ENCODE peak calls at places on chromosomes 12 and 14, in six cellular contexts. L is stimulated activated CD4-positive, alpha-beta T cell treated with anti-CD3 and anti-CD28 coated beads, Interleukin-1b, Interleukin-23, amount 100 ng/mL, for 24 hours; M is frontal cortex; R is T-helper 1 cell; W is glomerular endothelial cell; K is MV-4-11. J is an unnamed sample.

GRCh38 chr12:50246873-50247612 is 36.3 kb downstream of the LIMA1 start:
- DNase-seq in L (peak; percentile 39), M (no peak), R (peak; percentile 71), W (no peak), K (peak; percentile 66), J (peak; percentile 31)

GRCh38 chr12:109883429-109883828 is 3.1 kb upstream of the GLTP start:
- DNase-seq in L (no peak), M (no peak), R (no peak), W (no peak), K (no peak), J (no peak)

GRCh38 chr12:29316772-29317171 is 64.2 kb downstream of the ERGIC2 start:
- DNase-seq in L (no peak), M (no peak), R (no peak), W (no peak), K (no peak), J (no peak)

GRCh38 chr12:98587084-98587483 is 6.4 kb upstream of the SLC25A3 start:
- DNase-seq in L (no peak), M (no peak), R (no peak), W (no peak), K (no peak), J (no peak)

GRCh38 chr14:71322660-71323250 is 415.5 kb downstream of the PCNX1 start:
- DNase-seq in L (no peak), M (peak; percentile 29), R (peak; percentile 70), W (no peak), K (peak; percentile 37), J (no peak)

GRCh38 chr12:84596276-84596675 is 316.3 kb downstream of the SLC6A15 start:
- DNase-seq in L (no peak), M (no peak), R (no peak), W (no peak), K (no peak), J (no peak)

GRCh38 chr14:66281036-66281776 is 205.0 kb upstream of the CCDC196 start:
- DNase-seq in L (no peak), M (no peak), R (no peak), W (no peak), K (no peak), J (no peak)

GRCh38 chr12:18643673-18644072 is 94.1 kb downstream of the PLCZ1 start:
- DNase-seq in L (no peak), M (no peak), R (no peak), W (no peak), K (no peak), J (no peak)

GRCh38 chr12:9866786-9867379 is 2.3 kb downstream of the CLEC2B start:
- DNase-seq in L (no peak), M (no peak), R (no peak), W (no peak), K (no peak), J (no peak)

GRCh38 chr14:96079066-96079465 is 39.9 kb downstream of the C14orf132 start:
- DNase-seq in L (no peak), M (no peak), R (no peak), W (no peak), K (no peak), J (no peak)

GRCh38 chr12:8449293-8449944 is 6.3 kb upstream of the CLEC6A start:
- DNase-seq in L (no peak), M (no peak), R (peak; percentile 3), W (no peak), K (no peak), J (no peak)

GRCh38 chr14:77660754-77661153 is 44.3 kb upstream of the SPTLC2 start:
- DNase-seq in L (no peak), M (peak; percentile 48), R (no peak), W (no peak), K (no peak), J (no peak)

GRCh38 chr14:101150010-101150409 is 246.5 kb upstream of the RTL1 start:
- DNase-seq in L (no peak), M (no peak), R (no peak), W (no peak), K (no peak), J (no peak)

GRCh38 chr12:78315018-78315417 is 484.3 kb downstream of the NAV3 start:
- DNase-seq in L (no peak), M (no peak), R (no peak), W (no peak), K (no peak), J (no peak)

GRCh38 chr12:54725233-54725843 is 77.2 kb upstream of the DCD start:
- DNase-seq in L (no peak), M (no peak), R (no peak), W (peak; percentile 12), K (peak; percentile 46), J (no peak)

GRCh38 chr14:28375295-28375694 is 391.3 kb upstream of the FOXG1 start:
- DNase-seq in L (no peak), M (no peak), R (no peak), W (no peak), K (no peak), J (no peak)

GRCh38 chr12:103779410-103780092 is 61.5 kb downstream of the NT5DC3 start:
- DNase-seq in L (no peak), M (no peak), R (no peak), W (no peak), K (no peak), J (no peak)

GRCh38 chr14:88477513-88478250 is 77.1 kb downstream of the PTPN21 start:
- DNase-seq in L (no peak), M (no peak), R (no peak), W (no peak), K (no peak), J (no peak)

GRCh38 chr14:104810316-104810715 is 9.4 kb downstream of the ZBTB42 start:
- DNase-seq in L (no peak), M (no peak), R (no peak), W (no peak), K (no peak), J (no peak)

GRCh38 chr12:106120578-106121105 is 18.1 kb downstream of the NUAK1 start:
- DNase-seq in L (no peak), M (no peak), R (no peak), W (no peak), K (no peak), J (no peak)

GRCh38 chr12:4172999-4173398 is 100.6 kb upstream of the CCND2 start:
- DNase-seq in L (no peak), M (no peak), R (no peak), W (no peak), K (no peak), J (no peak)

GRCh38 chr14:42222924-42223471 is 616.3 kb downstream of the LRFN5 start:
- DNase-seq in L (no peak), M (peak; percentile 1), R (no peak), W (no peak), K (no peak), J (no peak)

GRCh38 chr14:76917759-76918175 is 91.6 kb downstream of the LRRC74A start:
- DNase-seq in L (no peak), M (no peak), R (no peak), W (no peak), K (no peak), J (no peak)

GRCh38 chr12:105342464-105342863 is 12.0 kb downstream of the C12orf75 start:
- DNase-seq in L (no peak), M (no peak), R (no peak), W (no peak), K (no peak), J (no peak)

GRCh38 chr12:53254816-53255545 is 13.1 kb upstream of the ESPL1 start:
- DNase-seq in L (no peak), M (no peak), R (no peak), W (no peak), K (no peak), J (no peak)

GRCh38 chr14:89503458-89503996 is 86.5 kb upstream of the FOXN3 start:
- DNase-seq in L (no peak), M (peak; percentile 46), R (no peak), W (no peak), K (peak; percentile 25), J (no peak)

GRCh38 chr12:11875414-11875935 is 195.3 kb upstream of the BCL2L14 start:
- DNase-seq in L (no peak), M (no peak), R (peak; percentile 33), W (no peak), K (no peak), J (no peak)

GRCh38 chr14:102043251-102044025 is 43.4 kb downstream of the HSP90AA1 start:
- DNase-seq in L (no peak), M (peak; percentile 62), R (no peak), W (no peak), K (no peak), J (no peak)

GRCh38 chr12:27002141-27002540 is 12.0 kb downstream of the TM7SF3 start:
- DNase-seq in L (no peak), M (no peak), R (no peak), W (no peak), K (no peak), J (no peak)

GRCh38 chr12:57839996-57840395 is 6.5 kb downstream of the CTDSP2 start:
- DNase-seq in L (no peak), M (no peak), R (no peak), W (no peak), K (no peak), J (no peak)

GRCh38 chr14:64788706-64789105 is 84.5 kb downstream of the PLEKHG3 start:
- DNase-seq in L (no peak), M (no peak), R (no peak), W (no peak), K (no peak), J (no peak)

GRCh38 chr12:57240926-57241555 is 9.9 kb downstream of the STAC3 start:
- DNase-seq in L (no peak), M (no peak), R (no peak), W (no peak), K (no peak), J (no peak)

J was measured in GOT3.